ENCODE peak calls at places on chromosomes 12 and 14, in eight cellular contexts. C is NAMALWA, Y is right cardiac atrium, F is KBM-7, M is WTC11, Z is T-helper 2 cell, I is T47D, W is NCI-H1092. P is an unnamed sample.

GRCh38 chr14:69038449-69039286 is 59.6 kb upstream of the ACTN1 start:
- DNase-seq in I (no peak), W (no peak), M (no peak), F (no peak), Z (no peak), C (no peak), Y (peak), P (no peak)

GRCh38 chr14:79986251-79986650 is 225.1 kb downstream of the DIO2 start:
- DNase-seq in W (no peak), M (no peak), C (no peak), F (no peak), Y (no peak), I (no peak), Z (no peak), P (no peak)

GRCh38 chr12:43444940-43445564 is 107.0 kb downstream of the ADAMTS20 start:
- DNase-seq in Z (no peak), I (peak), Y (peak), F (peak), C (peak), W (peak), M (peak), P (peak)

GRCh38 chr14:55255185-55255584 is 16.0 kb upstream of the FBXO34 start:
- DNase-seq in Y (no peak), Z (no peak), I (no peak), M (no peak), F (no peak), W (no peak), C (no peak), P (no peak)

GRCh38 chr14:70779667-70780066 is 29.6 kb downstream of the MAP3K9 start:
- DNase-seq in I (no peak), M (no peak), C (no peak), F (no peak), Y (peak), Z (no peak), W (no peak), P (no peak)

GRCh38 chr12:9049520-9050133 is 60.3 kb downstream of the KLRG1 start:
- DNase-seq in I (peak), Z (no peak), F (peak), W (no peak), Y (no peak), C (peak), M (no peak), P (no peak)

GRCh38 chr12:130977759-130978127 is 24.0 kb downstream of the ADGRD1 start:
- DNase-seq in F (no peak), M (no peak), W (no peak), C (no peak), I (no peak), Y (peak), Z (no peak), P (no peak)

GRCh38 chr12:89067436-89067835 is 284.9 kb downstream of the DUSP6 start:
- DNase-seq in C (no peak), F (no peak), Z (no peak), Y (no peak), W (no peak), M (no peak), I (no peak), P (no peak)

GRCh38 chr12:94098466-94098865 is 49.9 kb upstream of the PLXNC1 start:
- DNase-seq in M (no peak), Y (no peak), W (no peak), I (no peak), Z (no peak), F (no peak), C (no peak), P (no peak)

GRCh38 chr12:117119592-117120198 is 20.5 kb upstream of the TESC start:
- DNase-seq in I (peak), W (no peak), F (peak), Y (no peak), M (peak), Z (no peak), C (peak), P (no peak)

GRCh38 chr14:99872786-99873440 is 79.7 kb downstream of the EML1 start:
- DNase-seq in F (no peak), W (peak), C (no peak), M (peak), I (no peak), Y (no peak), Z (no peak), P (no peak)

GRCh38 chr14:104427126-104427851 is 152.3 kb upstream of the C14orf180 start:
- DNase-seq in Z (no peak), M (no peak), I (no peak), F (no peak), Y (peak), C (no peak), W (no peak), P (no peak)

GRCh38 chr12:18981732-18982131 is 147.8 kb upstream of the PLEKHA5 start:
- DNase-seq in W (no peak), C (no peak), I (no peak), M (no peak), Z (no peak), Y (no peak), F (no peak), P (no peak)

GRCh38 chr14:38256358-38256840 is 506 bp upstream of the CLEC14A start:
- DNase-seq in F (no peak), Y (peak), C (no peak), W (no peak), M (no peak), Z (no peak), I (no peak), P (no peak)

GRCh38 chr14:84785997-84786396 is 743.9 kb upstream of the FLRT2 start:
- DNase-seq in W (no peak), C (no peak), I (no peak), F (no peak), Y (no peak), M (no peak), Z (no peak), P (no peak)

GRCh38 chr14:68626386-68626785 is 166.5 kb downstream of the ZFP36L1 start:
- DNase-seq in F (no peak), C (no peak), Y (peak), I (no peak), W (no peak), M (no peak), Z (no peak), P (no peak)

GRCh38 chr12:20946732-20947131 is 136.2 kb downstream of the SLCO1B3 start:
- DNase-seq in Y (no peak), C (peak), Z (no peak), W (no peak), F (peak), I (peak), M (peak), P (no peak)

GRCh38 chr14:42335918-42336317 is 729.2 kb downstream of the LRFN5 start:
- DNase-seq in I (no peak), C (no peak), M (no peak), F (no peak), Z (no peak), W (no peak), Y (no peak), P (no peak)

GRCh38 chr12:57276935-57277563 is 26.1 kb upstream of the STAC3 start:
- DNase-seq in Z (no peak), I (peak), W (no peak), F (peak), C (peak), Y (no peak), M (peak), P (no peak)

GRCh38 chr12:110721570-110721969 is 21.1 kb downstream of the PPP1CC start:
- DNase-seq in M (no peak), Y (no peak), Z (no peak), W (no peak), I (no peak), C (no peak), F (no peak), P (no peak)

GRCh38 chr14:61500046-61500445 is 178.7 kb downstream of the PRKCH start:
- DNase-seq in W (no peak), I (no peak), F (no peak), Y (no peak), Z (no peak), M (no peak), C (no peak), P (no peak)

GRCh38 chr14:31457665-31458659 is 656 bp upstream of the DTD2 start:
- DNase-seq in W (no peak), Z (no peak), C (peak), Y (no peak), I (peak), F (no peak), M (no peak), P (no peak)

GRCh38 chr14:98904677-98905076 is 367.3 kb downstream of the BCL11B start:
- DNase-seq in Z (no peak), M (no peak), I (no peak), W (no peak), Y (no peak), C (no peak), F (no peak), P (no peak)

GRCh38 chr14:99040711-99041110 is 231.3 kb downstream of the BCL11B start:
- DNase-seq in I (no peak), W (no peak), Z (no peak), C (no peak), Y (no peak), M (no peak), F (no peak), P (no peak)

GRCh38 chr14:73342670-73343069 is 105.4 kb downstream of the PAPLN start:
- DNase-seq in M (no peak), Y (no peak), Z (no peak), I (peak), C (no peak), F (no peak), W (no peak), P (no peak)

GRCh38 chr14:28609228-28609828 is 157.3 kb upstream of the FOXG1 start:
- DNase-seq in W (peak), C (peak), F (peak), Z (no peak), M (peak), I (peak), Y (peak), P (no peak)

GRCh38 chr14:50821471-50822464 is 9.2 kb downstream of the NIN start:
- DNase-seq in C (no peak), Y (peak), M (no peak), W (no peak), F (peak), Z (no peak), I (no peak), P (peak)

GRCh38 chr14:64656986-64657385 is 47.2 kb upstream of the PLEKHG3 start:
- DNase-seq in F (no peak), W (no peak), I (no peak), C (no peak), Z (no peak), Y (no peak), M (no peak), P (no peak)

GRCh38 chr12:53145383-53145782 is 35.1 kb upstream of the ZNF740 start:
- DNase-seq in M (no peak), I (no peak), C (no peak), F (no peak), Z (no peak), W (no peak), Y (no peak), P (no peak)

GRCh38 chr12:52517005-52517835 is 3.0 kb downstream of the KRT5 start:
- DNase-seq in Y (no peak), Z (no peak), M (no peak), F (no peak), C (no peak), W (no peak), I (no peak), P (no peak)

GRCh38 chr12:54024581-54024980 is 3.7 kb upstream of the HOXC6 start:
- DNase-seq in C (no peak), W (no peak), F (no peak), Y (no peak), I (no peak), Z (no peak), M (no peak), P (no peak)

GRCh38 chr12:71164877-71165197 is 7.0 kb upstream of the TSPAN8 start:
- DNase-seq in F (no peak), I (no peak), Y (no peak), C (no peak), Z (no peak), W (no peak), M (no peak), P (no peak)

GRCh38 chr12:93790472-93791152 is 113.4 kb downstream of the CRADD start:
- DNase-seq in C (no peak), M (no peak), Y (no peak), W (no peak), I (no peak), Z (no peak), F (no peak), P (peak)

GRCh38 chr12:67714648-67715047 is 66.1 kb downstream of the DYRK2 start:
- DNase-seq in F (no peak), Z (no peak), I (peak), Y (no peak), M (no peak), C (no peak), W (no peak), P (no peak)

GRCh38 chr14:67553547-67553946 is 20.5 kb downstream of the PLEKHH1 start:
- DNase-seq in F (no peak), Y (no peak), I (no peak), C (no peak), M (no peak), Z (no peak), W (no peak), P (no peak)

GRCh38 chr12:10562306-10562933 is 51.0 kb downstream of the MAGOHB start:
- DNase-seq in Y (no peak), M (no peak), I (peak), Z (no peak), F (peak), C (peak), W (no peak), P (no peak)